ENCODE peak calls at places on chromosomes 13 and 19, in seven cellular contexts. T is left ventricle myocardium inferior, V is HL-60, I is Peyer's patch, K is breast epithelium, L is H1, U is brain microvascular endothelial cell. E is an unnamed sample. For H3K27me3, the result is how much of the 10 kb centered on the place peaks cover.

GRCh38 chr13:33174491-33174890 is 111.1 kb downstream of the STARD13 start:
- DNase-seq in L (no peak), U (no peak), K (no peak), T (no peak), V (no peak), I (no peak), E (no peak)

GRCh38 chr13:79245937-79246574 is 160.0 kb downstream of the RBM26 start:
- DNase-seq in T (no peak), V (no peak), L (no peak), I (no peak), U (no peak), K (no peak), E (no peak)

GRCh38 chr13:27968316-27969072 is 621 bp downstream of the CDX2 start:
- DNase-seq in L (peak), K (no peak), U (no peak), T (no peak), I (no peak), V (peak), E (peak)

GRCh38 chr13:22592515-22592914 is 588.3 kb upstream of the SGCG start:
- DNase-seq in U (no peak), T (no peak), V (no peak), L (no peak), I (no peak), K (no peak), E (no peak)

GRCh38 chr13:40672310-40673060 is 6.0 kb upstream of the FOXO1 start:
- DNase-seq in T (no peak), K (no peak), L (no peak), V (no peak), I (no peak), U (peak), E (peak)

GRCh38 chr13:40442826-40443225 is 223.6 kb downstream of the FOXO1 start:
- DNase-seq in L (no peak), U (peak), I (no peak), T (no peak), V (no peak), K (no peak), E (no peak)

GRCh38 chr13:23806874-23807522 is 82.2 kb downstream of the MIPEP start:
- DNase-seq in T (no peak), K (no peak), V (no peak), I (no peak), U (no peak), L (no peak), E (no peak)

GRCh38 chr13:48710160-48710559 is 56.4 kb downstream of the CYSLTR2 start:
- DNase-seq in U (no peak), V (no peak), T (no peak), L (no peak), K (no peak), I (no peak), E (no peak)

GRCh38 chr13:30338331-30338851 is 31.0 kb upstream of the KATNAL1 start:
- DNase-seq in V (no peak), K (no peak), I (no peak), U (peak), L (no peak), T (no peak), E (no peak)

GRCh38 chr19:871446-872265 is 12.2 kb downstream of the CFD start:
- DNase-seq in I (no peak), K (no peak), L (peak), T (no peak), V (no peak), U (no peak), E (peak)

GRCh38 chr19:41427647-41428480 is 690 bp upstream of the B3GNT8 start:
- DNase-seq in K (no peak), I (peak), U (no peak), L (peak), V (peak), T (peak), E (peak)

GRCh38 chr13:87884874-87885273 is 213.7 kb downstream of the SLITRK5 start:
- DNase-seq in V (no peak), U (no peak), I (no peak), K (no peak), L (no peak), T (no peak), E (peak)

GRCh38 chr13:114064516-114065140 is 67.8 kb downstream of the RASA3 start:
- DNase-seq in T (peak), I (no peak), K (no peak), V (no peak), L (no peak), U (no peak), E (no peak)

GRCh38 chr19:12708641-12709040 is 12.2 kb upstream of the FBXW9 start:
- DNase-seq in L (no peak), I (no peak), U (no peak), V (no peak), T (no peak), K (no peak), E (no peak)

GRCh38 chr13:107867701-107868661 is 347.4 kb downstream of the LIG4 start:
- DNase-seq in T (no peak), K (no peak), I (no peak), L (peak), U (peak), V (peak), E (peak)

GRCh38 chr13:48144413-48145035 is 49.6 kb upstream of the MED4 start:
- DNase-seq in V (peak), U (peak), T (no peak), I (peak), K (no peak), L (no peak), E (no peak)

GRCh38 chr19:7340959-7341837 is 7.5 kb upstream of the ARHGEF18 start:
- DNase-seq in T (peak), K (peak), U (peak), V (peak), I (peak), L (peak), E (peak)

GRCh38 chr13:60226507-60226906 is 62.8 kb upstream of the DIAPH3 start:
- DNase-seq in K (no peak), I (no peak), V (no peak), U (peak), L (no peak), T (no peak), E (peak)

GRCh38 chr13:31943591-31943990 is 88.0 kb upstream of the FRY start:
- DNase-seq in K (no peak), T (no peak), L (no peak), I (no peak), U (no peak), V (no peak), E (no peak)

DNA sequence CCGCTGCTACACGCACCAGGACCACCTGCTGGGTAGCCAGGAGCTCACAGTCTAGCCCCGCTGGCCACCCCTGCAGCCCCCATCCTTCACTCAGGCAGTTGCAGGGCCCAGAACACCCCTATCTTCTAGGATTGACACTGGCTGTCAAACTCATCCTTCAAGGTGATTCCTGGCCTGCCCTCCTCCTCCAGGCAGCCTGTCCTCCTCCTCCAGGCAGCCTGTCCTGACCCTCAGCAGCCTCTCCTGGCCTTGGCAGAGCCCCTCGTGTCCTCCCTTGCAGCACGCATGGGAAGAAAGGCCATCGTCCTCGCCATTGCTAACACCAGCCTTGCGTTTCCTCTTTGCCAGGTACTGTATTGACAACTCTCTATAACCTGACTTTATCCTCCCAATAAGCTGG is 3.8 kb upstream of the EPS8L1 start:
- DNase-seq in T (no peak), V (no peak), I (no peak), K (no peak), U (no peak), L (no peak), E (peak)
- H3K27me3 ChIP-seq in T (half or more), V (under half), I (under half), K (under half), U (under half), L (half or more), E (under half)

DNA sequence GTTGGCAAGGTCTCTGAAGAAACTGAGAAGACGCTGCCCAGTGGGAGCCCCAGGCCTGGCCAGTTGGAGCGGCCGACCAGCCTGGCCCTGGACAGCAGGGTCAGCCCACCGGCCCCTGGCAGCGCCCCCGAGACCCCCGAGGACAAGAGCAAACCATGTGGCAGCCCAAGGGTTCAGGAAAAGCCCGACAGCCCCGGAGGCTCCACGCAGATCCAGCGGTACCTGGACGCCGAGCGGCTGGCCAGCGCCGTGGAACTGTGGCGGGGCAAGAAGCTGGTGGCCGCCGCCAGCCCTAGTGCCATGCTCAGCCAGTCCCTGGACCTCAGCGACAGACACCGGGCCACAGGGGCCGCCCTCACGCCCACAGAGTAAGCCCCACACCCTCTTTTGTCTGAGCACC is 20.1 kb upstream of the USE1 start:
- DNase-seq in K (no peak), I (no peak), L (no peak), T (no peak), V (no peak), U (no peak), E (no peak)
- H3K4me3 ChIP-seq in K (no peak), I (no peak), L (no peak), T (no peak), V (no peak), U (no peak), E (no peak)

GRCh38 chr19:2282062-2282861 is at the start of gene PEAK3:
- DNase-seq in I (peak), V (peak), K (no peak), U (no peak), L (peak), T (peak), E (peak)

GRCh38 chr19:2280633-2281264 is 1.2 kb downstream of the PEAK3 start:
- DNase-seq in T (no peak), I (no peak), L (no peak), K (no peak), V (no peak), U (no peak), E (peak)

GRCh38 chr19:2282862-2283237 is 875 bp upstream of the PEAK3 start:
- DNase-seq in T (no peak), K (no peak), U (no peak), I (no peak), L (no peak), V (no peak), E (no peak)

GRCh38 chr19:2286402-2287140 is 4.6 kb upstream of the PEAK3 start:
- DNase-seq in K (no peak), T (no peak), V (no peak), L (no peak), I (no peak), U (no peak), E (no peak)

GRCh38 chr19:2283835-2284507 is 2.0 kb upstream of the PEAK3 start:
- DNase-seq in K (no peak), T (no peak), I (no peak), L (no peak), U (no peak), V (no peak), E (no peak)
- H3K27me3 ChIP-seq in K (under half), T (half or more), I (under half), L (under half), U (under half), V (under half), E (under half)

GRCh38 chr19:48415869-48416268 is 22.4 kb downstream of the GRIN2D start:
- DNase-seq in T (no peak), U (no peak), I (no peak), V (no peak), L (no peak), K (no peak), E (no peak)

GRCh38 chr19:48418317-48419064 is 25.0 kb downstream of the GRIN2D start:
- DNase-seq in U (no peak), T (no peak), I (no peak), V (no peak), L (no peak), K (no peak), E (peak)

GRCh38 chr19:48417436-48417835 is 24.0 kb downstream of the GRIN2D start:
- DNase-seq in T (no peak), K (no peak), L (no peak), V (no peak), U (no peak), I (no peak), E (peak)

GRCh38 chr19:48421548-48421947 is 24.2 kb upstream of the GRWD1 start:
- DNase-seq in U (no peak), V (no peak), T (no peak), K (no peak), L (no peak), I (no peak), E (peak)

DNA sequence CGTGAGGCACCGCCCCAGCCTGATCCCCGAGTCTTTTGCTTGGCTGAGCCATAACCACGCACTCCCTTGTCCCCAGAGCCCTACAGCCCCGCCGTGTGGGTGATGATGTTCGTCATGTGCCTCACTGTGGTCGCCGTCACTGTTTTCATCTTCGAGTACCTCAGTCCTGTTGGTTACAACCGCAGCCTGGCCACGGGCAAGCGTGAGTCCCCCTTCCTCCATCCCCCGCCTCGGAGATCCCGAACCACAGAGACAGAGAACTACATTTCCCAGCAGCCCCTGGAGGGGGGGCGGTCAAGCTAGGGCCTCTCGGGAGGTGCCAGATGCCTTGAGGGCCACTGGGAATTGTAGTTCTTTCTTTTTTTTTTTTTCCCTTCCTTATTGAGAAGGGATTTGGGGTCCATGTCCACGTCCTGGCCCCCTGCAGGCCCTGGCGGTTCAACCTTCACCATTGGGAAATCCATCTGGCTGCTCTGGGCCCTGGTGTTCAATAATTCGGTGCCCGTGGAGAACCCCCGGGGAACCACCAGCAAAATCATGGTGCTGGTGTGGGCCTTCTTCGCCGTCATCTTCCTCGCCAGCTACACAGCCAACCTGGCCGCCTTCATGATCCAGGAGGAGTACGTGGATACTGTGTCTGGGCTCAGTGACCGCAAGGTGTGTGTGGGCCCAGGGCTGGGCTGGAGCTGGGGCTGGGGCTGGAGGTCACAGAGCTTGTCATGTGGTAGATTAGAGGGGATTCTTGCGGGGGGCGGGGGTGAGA is 25.9 kb downstream of the GRIN2D start:
- DNase-seq in K (no peak), V (peak), I (peak), U (peak), T (peak), L (peak), E (peak)
- H3K4me3 ChIP-seq in K (no peak), V (peak), I (no peak), U (no peak), T (no peak), L (no peak), E (no peak)

E was measured in H7.